ENCODE peak calls at places on chromosomes 7 and 10, in eight cellular contexts. D, E, J, Y, B, W, Q and F are unnamed samples.

GRCh38 chr10:3784510-3785250 is at the start of gene KLF6:
- DNase-seq in D (no peak), E (peak; percentile 53), J (no peak), Y (no peak), B (peak; percentile 67), W (no peak), Q (peak; percentile 73), F (peak; percentile 70)

GRCh38 chr10:79049931-79050895 is 18.6 kb upstream of the ZMIZ1 start:
- DNase-seq in D (no peak), E (no peak), J (no peak), Y (peak; percentile 42), B (peak; percentile 23), W (no peak), Q (no peak), F (no peak)

GRCh38 chr7:19749658-19750057 is 23.8 kb downstream of the TMEM196 start:
- DNase-seq in D (no peak), E (peak; percentile 54), J (no peak), Y (no peak), B (peak; percentile 20), W (no peak), Q (no peak), F (no peak)

GRCh38 chr7:158976468-158976848 is 120.1 kb downstream of the DYNC2I1 start:
- DNase-seq in D (no peak), E (no peak), J (no peak), Y (no peak), B (no peak), W (no peak), Q (no peak), F (no peak)

GRCh38 chr7:44145419-44145968 is 4.4 kb upstream of the MYL7 start:
- DNase-seq in D (no peak), E (no peak), J (peak; percentile 69), Y (no peak), B (no peak), W (no peak), Q (peak; percentile 43), F (no peak)

GRCh38 chr10:78451592-78451991 is 417.9 kb downstream of the RPS24 start:
- DNase-seq in D (no peak), E (no peak), J (no peak), Y (no peak), B (no peak), W (no peak), Q (peak; percentile 64), F (no peak)

GRCh38 chr7:77316219-77316978 is 99.8 kb downstream of the GSAP start:
- DNase-seq in D (no peak), E (no peak), J (no peak), Y (no peak), B (no peak), W (no peak), Q (no peak), F (no peak)

GRCh38 chr10:113480828-113481502 is 71.9 kb upstream of the HABP2 start:
- DNase-seq in D (no peak), E (peak; percentile 96), J (no peak), Y (no peak), B (no peak), W (no peak), Q (no peak), F (no peak)

GRCh38 chr10:43106256-43107091 is 29.6 kb downstream of the RET start:
- DNase-seq in D (no peak), E (no peak), J (no peak), Y (peak; percentile 36), B (no peak), W (peak; percentile 78), Q (no peak), F (no peak)

GRCh38 chr10:5545778-5546710 is 21.3 kb downstream of the CALML3 start:
- DNase-seq in D (peak; percentile 96), E (peak; percentile 90), J (no peak), Y (peak; percentile 76), B (no peak), W (peak; percentile 86), Q (peak; percentile 74), F (peak; percentile 76)

GRCh38 chr7:138785587-138786437 is 12.0 kb upstream of the TMEM213 start:
- DNase-seq in D (peak; percentile 44), E (peak; percentile 81), J (no peak), Y (no peak), B (peak; percentile 15), W (no peak), Q (no peak), F (no peak)

GRCh38 chr7:66514050-66514449 is 114.6 kb upstream of the KCTD7 start:
- DNase-seq in D (no peak), E (no peak), J (no peak), Y (no peak), B (no peak), W (no peak), Q (no peak), F (no peak)

GRCh38 chr10:79156334-79157274 is 87.8 kb downstream of the ZMIZ1 start:
- DNase-seq in D (no peak), E (peak; percentile 46), J (no peak), Y (no peak), B (no peak), W (no peak), Q (no peak), F (no peak)

GRCh38 chr7:37916017-37916672 is 472 bp downstream of the SFRP4 start:
- DNase-seq in D (no peak), E (no peak), J (no peak), Y (peak; percentile 27), B (no peak), W (peak; percentile 78), Q (peak; percentile 34), F (peak; percentile 29)

GRCh38 chr7:1323178-1324027 is 90.7 kb downstream of the UNCX start:
- DNase-seq in D (no peak), E (no peak), J (no peak), Y (no peak), B (no peak), W (peak; percentile 74), Q (no peak), F (peak; percentile 45)

GRCh38 chr7:64685091-64685490 is 19.2 kb downstream of the ZNF107 start:
- DNase-seq in D (no peak), E (no peak), J (no peak), Y (no peak), B (no peak), W (no peak), Q (no peak), F (no peak)

GRCh38 chr10:74585231-74586087 is 240.9 kb upstream of the KAT6B start:
- DNase-seq in D (no peak), E (no peak), J (peak; percentile 75), Y (no peak), B (peak; percentile 73), W (no peak), Q (no peak), F (no peak)

GRCh38 chr7:129343099-129343700 is 91.0 kb upstream of the STRIP2 start:
- DNase-seq in D (peak; percentile 36), E (peak; percentile 73), J (peak; percentile 17), Y (no peak), B (peak; percentile 79), W (no peak), Q (no peak), F (no peak)

GRCh38 chr7:88111136-88111748 is 108.6 kb downstream of the SRI start:
- DNase-seq in D (peak; percentile 39), E (peak; percentile 67), J (peak; percentile 26), Y (no peak), B (peak; percentile 69), W (no peak), Q (no peak), F (no peak)

GRCh38 chr10:91591792-91592165 is 41.1 kb downstream of the PPP1R3C start:
- DNase-seq in D (no peak), E (no peak), J (no peak), Y (no peak), B (no peak), W (no peak), Q (no peak), F (no peak)
- H3K4me1 ChIP-seq in D (peaks cover 80% of the 10 kb centered on the region), E (no peaks in the 10 kb centered on the region), J (no peaks in the 10 kb centered on the region), Y (peaks cover 22% of the 10 kb centered on the region), B (peaks cover 53% of the 10 kb centered on the region), W (peaks cover 25% of the 10 kb centered on the region), Q (peaks cover 25% of the 10 kb centered on the region), F (peaks cover 84% of the 10 kb centered on the region)

GRCh38 chr7:116524609-116525297 is at the start of gene CAV1:
- DNase-seq in D (peak; percentile 93), E (peak; percentile 91), J (peak; percentile 36), Y (peak; percentile 74), B (peak; percentile 97), W (peak; percentile 88), Q (peak; percentile 89), F (peak; percentile 89)
- H3K4me1 ChIP-seq in D (peaks cover 59% of the 10 kb centered on the region), E (peaks cover 19% of the 10 kb centered on the region), J (peaks cover 22% of the 10 kb centered on the region), Y (peaks cover 13% of the 10 kb centered on the region), B (peaks cover 41% of the 10 kb centered on the region), W (peaks cover 14% of the 10 kb centered on the region), Q (peaks cover 2% of the 10 kb centered on the region), F (no peaks in the 10 kb centered on the region)

DNA sequence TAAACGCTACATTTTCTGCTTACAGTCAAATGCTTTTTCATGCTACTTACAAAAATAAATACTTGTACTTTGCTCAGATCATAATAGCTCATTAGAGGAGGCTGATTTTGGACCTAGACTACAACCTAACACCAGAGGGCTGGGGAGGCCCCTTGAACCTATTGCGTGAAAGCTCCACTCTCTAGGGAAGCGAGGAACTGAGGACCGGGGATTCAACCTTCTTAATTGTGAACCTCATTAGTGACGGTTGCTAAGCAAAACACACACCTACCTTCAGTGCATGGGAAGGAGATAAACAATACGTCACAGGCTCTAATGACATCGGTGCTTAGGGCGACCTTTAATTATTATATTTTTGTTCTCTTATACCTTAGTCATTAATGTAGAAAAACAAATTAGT is 92.1 kb downstream of the EBF3 start:
- DNase-seq in D (no peak), E (no peak), J (no peak), Y (no peak), B (no peak), W (no peak), Q (no peak), F (no peak)
- H3K4me1 ChIP-seq in D (no peaks in the 10 kb centered on the region), E (no peaks in the 10 kb centered on the region), J (no peaks in the 10 kb centered on the region), Y (no peaks in the 10 kb centered on the region), B (peaks cover 15% of the 10 kb centered on the region), W (no peaks in the 10 kb centered on the region), Q (no peaks in the 10 kb centered on the region), F (peaks cover 4% of the 10 kb centered on the region)

DNA sequence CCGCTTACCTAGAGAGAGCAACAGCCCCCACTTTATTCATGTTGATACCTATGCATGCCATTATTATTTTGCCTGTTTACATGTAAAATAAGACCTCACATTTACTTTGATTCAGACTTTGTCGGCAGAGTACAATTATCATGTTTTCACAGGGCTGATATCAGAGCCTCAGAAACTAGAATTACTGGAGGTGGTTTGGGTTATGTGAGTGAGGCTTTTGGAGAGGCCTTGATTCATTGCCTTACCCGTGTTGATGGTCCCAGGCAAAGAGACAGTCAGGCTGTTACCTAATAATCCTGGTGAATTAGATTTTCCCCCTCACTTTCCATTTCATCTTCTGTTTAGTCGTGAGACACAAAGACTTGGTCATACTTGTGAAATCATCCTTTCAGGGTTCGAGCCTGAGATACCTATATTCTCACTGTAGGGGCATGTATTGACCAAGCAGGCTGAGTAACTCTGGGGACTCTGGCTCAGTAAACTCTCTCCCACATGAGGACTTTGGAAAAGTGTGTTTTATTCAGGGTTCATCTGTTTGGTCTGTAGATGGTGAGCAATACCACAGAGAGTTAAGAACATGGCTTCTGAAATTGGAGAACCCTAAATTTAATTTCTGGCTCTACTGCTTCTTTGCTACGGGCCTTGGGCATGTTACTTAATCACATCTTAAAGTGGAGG is 150.9 kb downstream of the CELF2 start:
- DNase-seq in D (no peak), E (no peak), J (no peak), Y (no peak), B (no peak), W (no peak), Q (no peak), F (no peak)
- H3K4me1 ChIP-seq in D (no peaks in the 10 kb centered on the region), E (peaks cover 10% of the 10 kb centered on the region), J (peaks cover 67% of the 10 kb centered on the region), Y (no peaks in the 10 kb centered on the region), B (peaks cover 7% of the 10 kb centered on the region), W (peaks cover 3% of the 10 kb centered on the region), Q (peaks cover 12% of the 10 kb centered on the region), F (peaks cover 11% of the 10 kb centered on the region)

GRCh38 chr10:132445516-132446194 is 48.7 kb downstream of the PWWP2B start:
- DNase-seq in D (no peak), E (no peak), J (no peak), Y (peak; percentile 43), B (no peak), W (peak; percentile 76), Q (no peak), F (no peak)
- H3K4me1 ChIP-seq in D (peaks cover 63% of the 10 kb centered on the region), E (peaks cover 30% of the 10 kb centered on the region), J (peaks cover 49% of the 10 kb centered on the region), Y (peaks cover 25% of the 10 kb centered on the region), B (peaks cover 35% of the 10 kb centered on the region), W (peaks cover 20% of the 10 kb centered on the region), Q (peaks cover 2% of the 10 kb centered on the region), F (peaks cover 7% of the 10 kb centered on the region)